ENCODE peak calls at places on chromosomes 1 and 21, in five cellular contexts. E, K, M, O and R are unnamed samples.

GRCh38 chr1:225855503-225856285 is 26.5 kb downstream of the TMEM63A start:
- DNase-seq in E (no peak), K (no peak), M (no peak), O (no peak), R (no peak)

GRCh38 chr1:161088587-161089110 is 709 bp downstream of the NECTIN4 start:
- DNase-seq in E (no peak), K (peak; percentile 78), M (no peak), O (no peak), R (no peak)

GRCh38 chr1:203267347-203267846 is 37.9 kb upstream of the BTG2 start:
- DNase-seq in E (peak; percentile 86), K (peak; percentile 84), M (peak; percentile 73), O (peak; percentile 62), R (peak; percentile 78)

GRCh38 chr21:35256468-35256988 is 207.4 kb upstream of the RUNX1 start:
- DNase-seq in E (no peak), K (peak; percentile 94), M (peak; percentile 49), O (peak; percentile 95), R (no peak)

GRCh38 chr1:26278303-26278702 is 1.6 kb upstream of the SH3BGRL3 start:
- DNase-seq in E (no peak), K (peak; percentile 92), M (no peak), O (no peak), R (no peak)

GRCh38 chr1:59061876-59062275 is 235.0 kb upstream of the FGGY start:
- DNase-seq in E (no peak), K (peak; percentile 53), M (no peak), O (peak; percentile 84), R (no peak)

GRCh38 chr1:23799570-23800395 is 771 bp downstream of the GALE start:
- DNase-seq in E (peak; percentile 57), K (peak; percentile 87), M (no peak), O (no peak), R (no peak)

GRCh38 chr1:229249854-229250644 is 20.9 kb upstream of the RAB4A start:
- DNase-seq in E (no peak), K (no peak), M (no peak), O (no peak), R (no peak)

GRCh38 chr1:74324684-74325448 is 89.7 kb downstream of the TNNI3K start:
- DNase-seq in E (no peak), K (no peak), M (no peak), O (no peak), R (no peak)

GRCh38 chr1:228032041-228032440 is 25.2 kb downstream of the WNT3A start:
- DNase-seq in E (no peak), K (no peak), M (no peak), O (no peak), R (no peak)

GRCh38 chr1:223235091-223235490 is 92.0 kb upstream of the TLR5 start:
- DNase-seq in E (no peak), K (no peak), M (no peak), O (no peak), R (no peak)

GRCh38 chr21:31509108-31510017 is 150.1 kb upstream of the SOD1 start:
- DNase-seq in E (peak; percentile 82), K (peak; percentile 78), M (peak; percentile 53), O (no peak), R (no peak)

GRCh38 chr1:116766616-116767469 is 12.6 kb downstream of the CD2 start:
- DNase-seq in E (no peak), K (no peak), M (no peak), O (no peak), R (no peak)

GRCh38 chr1:41033272-41033671 is 11.7 kb upstream of the SLFNL1 start:
- DNase-seq in E (no peak), K (no peak), M (no peak), O (no peak), R (no peak)

GRCh38 chr1:41032147-41032546 is 10.6 kb upstream of the SLFNL1 start:
- DNase-seq in E (no peak), K (no peak), M (no peak), O (no peak), R (no peak)

GRCh38 chr1:41041866-41042265 is 20.3 kb upstream of the SLFNL1 start:
- DNase-seq in E (no peak), K (no peak), M (no peak), O (no peak), R (no peak)

GRCh38 chr1:41037116-41037903 is 15.8 kb upstream of the SLFNL1 start:
- DNase-seq in E (no peak), K (no peak), M (no peak), O (no peak), R (no peak)

GRCh38 chr1:41038110-41038509 is 16.6 kb upstream of the SLFNL1 start:
- DNase-seq in E (no peak), K (no peak), M (no peak), O (no peak), R (no peak)
- TF ChIP-seq CTCF in E (no peak), K (peak; percentile 46), M (no peak), O (peak; percentile 17), R (no peak)

GRCh38 chr1:2429780-2430591 is 17.6 kb upstream of the PEX10 start:
- DNase-seq in E (peak; percentile 58), K (no peak), M (no peak), O (no peak), R (no peak)
- TF ChIP-seq CTCF in E (peak; percentile 55), K (peak; percentile 80), M (peak; percentile 26), O (peak; percentile 15), R (peak; percentile 34)

DNA sequence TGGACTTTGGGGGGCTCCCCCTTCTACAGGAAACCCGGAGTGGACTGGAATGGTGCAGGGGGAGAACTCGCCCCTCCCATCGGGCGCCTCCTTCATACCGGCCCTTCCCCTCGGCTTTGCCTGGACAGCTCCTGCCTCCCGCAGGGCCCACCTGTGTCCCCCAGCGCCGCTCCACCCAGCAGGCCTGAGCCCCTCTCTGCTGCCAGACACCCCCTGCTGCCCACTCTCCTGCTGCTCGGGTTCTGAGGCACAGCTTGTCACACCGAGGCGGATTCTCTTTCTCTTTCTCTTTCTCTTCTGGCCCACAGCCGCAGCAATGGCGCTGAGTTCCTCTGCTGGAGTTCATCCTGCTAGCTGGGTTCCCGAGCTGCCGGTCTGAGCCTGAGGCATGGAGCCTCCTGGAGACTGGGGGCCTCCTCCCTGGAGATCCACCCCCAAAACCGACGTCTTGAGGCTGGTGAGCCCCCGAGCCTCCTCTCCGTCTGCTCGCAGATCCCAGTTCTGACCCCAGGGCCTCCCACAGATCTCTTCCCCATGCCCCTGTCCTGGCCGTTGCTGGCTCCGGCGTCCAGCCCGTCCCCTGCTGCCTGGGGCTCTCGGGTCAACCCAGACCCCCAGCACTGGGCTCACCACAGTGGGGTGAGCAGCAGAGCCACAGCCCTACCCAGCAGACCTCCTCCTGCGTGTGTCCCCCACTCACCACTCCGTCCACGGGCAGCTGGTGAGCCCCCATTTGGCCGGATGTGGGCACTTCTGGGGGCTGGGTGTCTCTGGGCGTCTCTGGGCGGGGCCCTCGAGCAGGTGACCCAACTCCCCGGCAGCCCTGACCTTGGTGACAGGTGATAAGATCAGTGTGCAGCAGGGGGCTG is at the start of gene TNFRSF14:
- DNase-seq in E (no peak), K (peak; percentile 31), M (no peak), O (no peak), R (no peak)
- TF ChIP-seq CTCF in E (no peak), K (peak; percentile 5), M (no peak), O (peak; percentile 6), R (no peak)

GRCh38 chr1:152879559-152880198 is 1.6 kb downstream of the SMCP start:
- DNase-seq in E (no peak), K (no peak), M (no peak), O (no peak), R (no peak)

GRCh38 chr1:152880316-152880715 is 2.2 kb downstream of the SMCP start:
- DNase-seq in E (no peak), K (peak; percentile 92), M (no peak), O (no peak), R (no peak)

GRCh38 chr1:152880907-152881306 is 2.8 kb downstream of the SMCP start:
- DNase-seq in E (no peak), K (no peak), M (no peak), O (no peak), R (no peak)

GRCh38 chr1:152876827-152877226 is 1.3 kb upstream of the SMCP start:
- DNase-seq in E (no peak), K (no peak), M (no peak), O (no peak), R (no peak)

DNA sequence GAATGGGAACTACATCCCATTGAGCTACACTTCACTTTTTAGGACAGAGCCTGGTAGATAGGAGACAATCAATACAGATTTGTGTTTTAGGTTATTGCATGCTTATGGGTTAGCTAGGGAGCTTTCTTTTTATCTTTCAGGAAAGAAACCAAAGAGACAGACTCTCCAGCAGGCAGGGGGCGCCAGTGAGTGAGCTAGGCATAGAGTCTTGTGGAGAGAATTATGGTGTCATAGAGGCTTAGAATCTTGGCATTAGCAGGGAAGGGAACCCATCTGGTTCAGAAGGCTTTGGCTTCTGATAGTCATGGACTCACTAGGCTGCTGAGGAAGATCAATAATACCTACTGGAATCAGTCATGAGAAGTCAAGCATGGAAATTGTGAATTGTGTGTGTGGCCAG is at the start of gene SMCP:
- DNase-seq in E (peak; percentile 75), K (no peak), M (no peak), O (no peak), R (no peak)
- TF ChIP-seq CTCF in E (peak; percentile 47), K (peak; percentile 57), M (no peak), O (peak; percentile 11), R (no peak)

GRCh38 chr1:158978730-158979129 is 31.0 kb upstream of the IFI16 start:
- DNase-seq in E (no peak), K (no peak), M (no peak), O (no peak), R (no peak)

GRCh38 chr1:158969166-158969565 is 37.8 kb downstream of the PYHIN1 start:
- DNase-seq in E (no peak), K (peak; percentile 86), M (no peak), O (no peak), R (no peak)

GRCh38 chr1:158969855-158970254 is 38.5 kb downstream of the PYHIN1 start:
- DNase-seq in E (no peak), K (peak; percentile 96), M (no peak), O (no peak), R (no peak)

GRCh38 chr1:158972841-158973240 is 36.9 kb upstream of the IFI16 start:
- DNase-seq in E (no peak), K (peak; percentile 41), M (no peak), O (no peak), R (no peak)
- TF ChIP-seq CTCF in E (no peak), K (peak; percentile 73), M (no peak), O (no peak), R (peak; percentile 18)